ENCODE peak calls at places on chromosome 9, in five cellular contexts. One of them, this sample, is unnamed.

GRCh38 chr9:5947912-5948311 is 57.2 kb downstream of the MLANA start:
- DNase-seq in epithelial cell of esophagus: no peak
- DNase-seq in ELF-1: peak
- DNase-seq in ureter: no peak
- DNase-seq in occipital lobe: no peak
- DNase-seq in this sample: no peak

GRCh38 chr9:7794196-7794595 is 5.4 kb downstream of the DMAC1 start:
- DNase-seq in epithelial cell of esophagus: peak
- DNase-seq in ELF-1: no peak
- DNase-seq in ureter: no peak
- DNase-seq in occipital lobe: no peak
- DNase-seq in this sample: no peak

GRCh38 chr9:33447404-33448158 is at the start of gene AQP3:
- DNase-seq in epithelial cell of esophagus: peak
- DNase-seq in ELF-1: peak
- DNase-seq in ureter: peak
- DNase-seq in occipital lobe: peak
- DNase-seq in this sample: peak

GRCh38 chr9:18618862-18619261 is 144.9 kb downstream of the ADAMTSL1 start:
- DNase-seq in epithelial cell of esophagus: no peak
- DNase-seq in ELF-1: no peak
- DNase-seq in ureter: no peak
- DNase-seq in occipital lobe: no peak
- DNase-seq in this sample: no peak

GRCh38 chr9:35193762-35194161 is 32.0 kb downstream of the UNC13B start:
- DNase-seq in epithelial cell of esophagus: no peak
- DNase-seq in ELF-1: no peak
- DNase-seq in ureter: no peak
- DNase-seq in occipital lobe: no peak
- DNase-seq in this sample: no peak

GRCh38 chr9:133656211-133657119 is 20.3 kb downstream of the DBH start:
- DNase-seq in epithelial cell of esophagus: no peak
- DNase-seq in ELF-1: no peak
- DNase-seq in ureter: no peak
- DNase-seq in occipital lobe: no peak
- DNase-seq in this sample: no peak

GRCh38 chr9:115649991-115650472 is 503.6 kb upstream of the PAPPA start:
- DNase-seq in epithelial cell of esophagus: no peak
- DNase-seq in ELF-1: no peak
- DNase-seq in ureter: peak
- DNase-seq in occipital lobe: peak
- DNase-seq in this sample: peak

GRCh38 chr9:115981011-115981410 is 172.6 kb upstream of the PAPPA start:
- DNase-seq in epithelial cell of esophagus: no peak
- DNase-seq in ELF-1: no peak
- DNase-seq in ureter: no peak
- DNase-seq in occipital lobe: no peak
- DNase-seq in this sample: no peak

GRCh38 chr9:96072930-96073329 is 197.4 kb downstream of the ERCC6L2 start:
- DNase-seq in epithelial cell of esophagus: no peak
- DNase-seq in ELF-1: no peak
- DNase-seq in ureter: no peak
- DNase-seq in occipital lobe: no peak
- DNase-seq in this sample: no peak

GRCh38 chr9:126232461-126232860 is 94.2 kb upstream of the MVB12B start:
- DNase-seq in epithelial cell of esophagus: peak
- DNase-seq in ELF-1: no peak
- DNase-seq in ureter: no peak
- DNase-seq in occipital lobe: no peak
- DNase-seq in this sample: no peak

GRCh38 chr9:121790841-121791240 is 139.4 kb downstream of the DAB2IP start:
- DNase-seq in epithelial cell of esophagus: no peak
- DNase-seq in ELF-1: no peak
- DNase-seq in ureter: no peak
- DNase-seq in occipital lobe: no peak
- DNase-seq in this sample: no peak

GRCh38 chr9:36870960-36871359 is 163.1 kb downstream of the PAX5 start:
- DNase-seq in epithelial cell of esophagus: no peak
- DNase-seq in ELF-1: no peak
- DNase-seq in ureter: no peak
- DNase-seq in occipital lobe: no peak
- DNase-seq in this sample: peak

GRCh38 chr9:135858491-135859185 is 48.7 kb downstream of the CAMSAP1 start:
- DNase-seq in epithelial cell of esophagus: peak
- DNase-seq in ELF-1: no peak
- DNase-seq in ureter: no peak
- DNase-seq in occipital lobe: no peak
- DNase-seq in this sample: no peak

GRCh38 chr9:88220652-88221051 is 82.4 kb upstream of the SPATA31C2 start:
- DNase-seq in epithelial cell of esophagus: no peak
- DNase-seq in ELF-1: no peak
- DNase-seq in ureter: no peak
- DNase-seq in occipital lobe: no peak
- DNase-seq in this sample: no peak

GRCh38 chr9:33265211-33265885 is 499 bp downstream of the CHMP5 start:
- DNase-seq in epithelial cell of esophagus: no peak
- DNase-seq in ELF-1: no peak
- DNase-seq in ureter: peak
- DNase-seq in occipital lobe: no peak
- DNase-seq in this sample: no peak

GRCh38 chr9:134716067-134716466 is 74.5 kb downstream of the COL5A1 start:
- DNase-seq in epithelial cell of esophagus: no peak
- DNase-seq in ELF-1: no peak
- DNase-seq in ureter: no peak
- DNase-seq in occipital lobe: no peak
- DNase-seq in this sample: no peak

GRCh38 chr9:101397746-101398334 is 578 bp downstream of the MRPL50 start:
- DNase-seq in epithelial cell of esophagus: peak
- DNase-seq in ELF-1: no peak
- DNase-seq in ureter: no peak
- DNase-seq in occipital lobe: no peak
- DNase-seq in this sample: no peak

GRCh38 chr9:27339661-27340295 is 42.8 kb upstream of the EQTN start:
- DNase-seq in epithelial cell of esophagus: no peak
- DNase-seq in ELF-1: no peak
- DNase-seq in ureter: no peak
- DNase-seq in occipital lobe: no peak
- DNase-seq in this sample: no peak

GRCh38 chr9:114484854-114485443 is 20.3 kb downstream of the WHRN start:
- DNase-seq in epithelial cell of esophagus: peak
- DNase-seq in ELF-1: no peak
- DNase-seq in ureter: no peak
- DNase-seq in occipital lobe: no peak
- DNase-seq in this sample: no peak

GRCh38 chr9:129458663-129459549 is 162.0 kb downstream of the C9orf50 start:
- DNase-seq in epithelial cell of esophagus: no peak
- DNase-seq in ELF-1: peak
- DNase-seq in ureter: peak
- DNase-seq in occipital lobe: peak
- DNase-seq in this sample: peak

GRCh38 chr9:125946397-125946796 is 199.2 kb downstream of the PBX3 start:
- DNase-seq in epithelial cell of esophagus: no peak
- DNase-seq in ELF-1: no peak
- DNase-seq in ureter: no peak
- DNase-seq in occipital lobe: no peak
- DNase-seq in this sample: no peak

GRCh38 chr9:34512131-34513078 is 10.4 kb downstream of the ENHO start:
- DNase-seq in epithelial cell of esophagus: no peak
- DNase-seq in ELF-1: peak
- DNase-seq in ureter: no peak
- DNase-seq in occipital lobe: no peak
- DNase-seq in this sample: no peak

GRCh38 chr9:61667559-61668121 is 477.8 kb downstream of the SPATA31A7 start:
- DNase-seq in epithelial cell of esophagus: no peak
- DNase-seq in ELF-1: no peak
- DNase-seq in ureter: no peak
- DNase-seq in occipital lobe: no peak
- DNase-seq in this sample: peak

GRCh38 chr9:130689937-130690700 is 3.5 kb upstream of the EXOSC2 start:
- DNase-seq in epithelial cell of esophagus: peak
- DNase-seq in ELF-1: peak
- DNase-seq in ureter: peak
- DNase-seq in occipital lobe: no peak
- DNase-seq in this sample: peak

GRCh38 chr9:5561828-5562488 is 51.6 kb downstream of the PDCD1LG2 start:
- DNase-seq in epithelial cell of esophagus: no peak
- DNase-seq in ELF-1: peak
- DNase-seq in ureter: no peak
- DNase-seq in occipital lobe: no peak
- DNase-seq in this sample: no peak

GRCh38 chr9:73237140-73237539 is 85.5 kb downstream of the ANXA1 start:
- DNase-seq in epithelial cell of esophagus: peak
- DNase-seq in ELF-1: no peak
- DNase-seq in ureter: no peak
- DNase-seq in occipital lobe: no peak
- DNase-seq in this sample: no peak

GRCh38 chr9:98057095-98057799 is 715 bp downstream of the NANS start:
- DNase-seq in epithelial cell of esophagus: no peak
- DNase-seq in ELF-1: no peak
- DNase-seq in ureter: no peak
- DNase-seq in occipital lobe: no peak
- DNase-seq in this sample: no peak

GRCh38 chr9:98484218-98484617 is 224.5 kb downstream of the GABBR2 start:
- DNase-seq in epithelial cell of esophagus: no peak
- DNase-seq in ELF-1: no peak
- DNase-seq in ureter: no peak
- DNase-seq in occipital lobe: no peak
- DNase-seq in this sample: no peak

GRCh38 chr9:115590016-115590415 is 472.1 kb upstream of the TNC start:
- DNase-seq in epithelial cell of esophagus: peak
- DNase-seq in ELF-1: no peak
- DNase-seq in ureter: no peak
- DNase-seq in occipital lobe: no peak
- DNase-seq in this sample: peak

GRCh38 chr9:19231126-19232035 is 888 bp downstream of the DENND4C start:
- DNase-seq in epithelial cell of esophagus: peak
- DNase-seq in ELF-1: peak
- DNase-seq in ureter: peak
- DNase-seq in occipital lobe: no peak
- DNase-seq in this sample: no peak

GRCh38 chr9:3675964-3676363 is 150.2 kb upstream of the RFX3 start:
- DNase-seq in epithelial cell of esophagus: no peak
- DNase-seq in ELF-1: no peak
- DNase-seq in ureter: no peak
- DNase-seq in occipital lobe: no peak
- DNase-seq in this sample: no peak

GRCh38 chr9:96048116-96048953 is 172.8 kb downstream of the ERCC6L2 start:
- DNase-seq in epithelial cell of esophagus: peak
- DNase-seq in ELF-1: peak
- DNase-seq in ureter: no peak
- DNase-seq in occipital lobe: no peak
- DNase-seq in this sample: peak

GRCh38 chr9:27344776-27345175 is 47.8 kb upstream of the EQTN start:
- DNase-seq in epithelial cell of esophagus: no peak
- DNase-seq in ELF-1: no peak
- DNase-seq in ureter: no peak
- DNase-seq in occipital lobe: no peak
- DNase-seq in this sample: no peak

GRCh38 chr9:125525846-125526619 is 181.0 kb downstream of the MAPKAP1 start:
- DNase-seq in epithelial cell of esophagus: no peak
- DNase-seq in ELF-1: no peak
- DNase-seq in ureter: no peak
- DNase-seq in occipital lobe: no peak
- DNase-seq in this sample: no peak

GRCh38 chr9:129672702-129673101 is 7.3 kb downstream of the PRRX2 start:
- DNase-seq in epithelial cell of esophagus: no peak
- DNase-seq in ELF-1: no peak
- DNase-seq in ureter: no peak
- DNase-seq in occipital lobe: no peak
- DNase-seq in this sample: no peak

GRCh38 chr9:104934686-104935413 is 6.9 kb upstream of the ABCA1 start:
- DNase-seq in epithelial cell of esophagus: no peak
- DNase-seq in ELF-1: no peak
- DNase-seq in ureter: no peak
- DNase-seq in occipital lobe: no peak
- DNase-seq in this sample: no peak

GRCh38 chr9:133619791-133620190 is 10.6 kb upstream of the FAM163B start:
- DNase-seq in epithelial cell of esophagus: no peak
- DNase-seq in ELF-1: no peak
- DNase-seq in ureter: peak
- DNase-seq in occipital lobe: no peak
- DNase-seq in this sample: peak

GRCh38 chr9:118522093-118523028 is 818.2 kb downstream of the TLR4 start:
- DNase-seq in epithelial cell of esophagus: peak
- DNase-seq in ELF-1: peak
- DNase-seq in ureter: no peak
- DNase-seq in occipital lobe: peak
- DNase-seq in this sample: no peak

GRCh38 chr9:71769175-71770165 is 1.2 kb upstream of the CEMIP2 start:
- DNase-seq in epithelial cell of esophagus: peak
- DNase-seq in ELF-1: peak
- DNase-seq in ureter: peak
- DNase-seq in occipital lobe: peak
- DNase-seq in this sample: peak